ENCODE peak calls at places on chromosome 1, in nine cellular contexts. S is heart right ventricle, V is fibroblast of lung, T is body of pancreas, H is PC-9, N is upper lobe of right lung, E is lung, J is Peyer's patch, X is PC-3. L is an unnamed sample. For H3K4me1, the result is how much of the 10 kb centered on the place peaks cover.

GRCh38 chr1:51093566-51093965 is 8.5 kb upstream of the C1orf185 start:
- DNase-seq in J (no peak), H (no peak), T (no peak), S (no peak), X (no peak), V (peak), E (no peak), N (no peak), L (no peak)

GRCh38 chr1:183438060-183438459 is 19.9 kb upstream of the NMNAT2 start:
- DNase-seq in X (no peak), J (no peak), V (no peak), N (no peak), H (no peak), T (no peak), E (no peak), S (no peak), L (no peak)

GRCh38 chr1:232902766-232903357 is 47.5 kb upstream of the NTPCR start:
- DNase-seq in N (no peak), X (no peak), T (no peak), V (no peak), H (no peak), E (no peak), S (no peak), J (peak), L (no peak)

GRCh38 chr1:2413495-2414296 is 1.3 kb upstream of the PEX10 start:
- DNase-seq in N (no peak), J (peak), S (no peak), X (peak), V (no peak), E (no peak), T (no peak), H (no peak), L (no peak)

GRCh38 chr1:194062526-194062925 is 876.1 kb upstream of the B3GALT2 start:
- DNase-seq in S (no peak), X (no peak), V (no peak), J (no peak), N (no peak), H (no peak), T (no peak), E (no peak), L (no peak)

GRCh38 chr1:94044290-94044790 is 76.6 kb downstream of the ABCA4 start:
- DNase-seq in V (no peak), X (no peak), N (peak), E (peak), S (peak), H (no peak), T (peak), J (no peak), L (peak)

GRCh38 chr1:21284206-21285137 is 5.8 kb downstream of the ECE1 start:
- DNase-seq in X (no peak), H (no peak), T (peak), E (no peak), J (no peak), V (no peak), N (no peak), S (no peak), L (no peak)

GRCh38 chr1:228339059-228339704 is 67.5 kb downstream of the TRIM11 start:
- DNase-seq in T (no peak), H (no peak), J (no peak), E (no peak), X (no peak), V (no peak), N (no peak), S (no peak), L (no peak)

GRCh38 chr1:8423134-8423701 is 105.3 kb downstream of the SLC45A1 start:
- DNase-seq in V (no peak), X (no peak), E (no peak), H (no peak), S (no peak), J (peak), T (peak), N (peak), L (peak)

GRCh38 chr1:247647864-247648263 is 31.7 kb downstream of the OR13G1 start:
- DNase-seq in H (no peak), N (no peak), E (no peak), S (peak), V (no peak), T (peak), J (no peak), X (peak), L (no peak)
- H3K27ac ChIP-seq in H (no peak), N (no peak), E (no peak), S (no peak), V (no peak), T (no peak), J (no peak), X (no peak), L (no peak)

DNA sequence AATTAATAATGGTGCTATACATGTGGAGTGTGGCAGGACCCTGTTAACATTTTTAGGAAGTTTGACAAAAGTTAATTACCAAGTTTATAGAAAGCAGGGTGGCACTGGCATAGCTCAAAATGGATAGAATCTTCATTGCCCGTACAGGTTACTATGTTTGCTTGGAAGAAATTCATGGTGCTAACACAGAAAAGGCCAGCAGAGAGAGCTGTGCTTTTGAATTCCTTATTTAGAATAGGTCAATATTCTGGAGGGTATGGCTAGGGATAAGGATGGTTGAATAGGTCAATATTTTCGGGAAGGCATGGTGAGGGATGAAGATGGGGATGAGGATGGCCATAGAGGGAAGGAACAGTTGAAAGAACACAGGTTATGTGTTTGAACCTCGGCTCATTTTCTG is 345.1 kb downstream of the LMO4 start:
- DNase-seq in S (no peak), J (no peak), E (no peak), T (no peak), V (no peak), H (no peak), X (peak), N (no peak), L (no peak)
- TF ChIP-seq CTCF in S (no peak), J (peak), E (no peak), T (no peak), V (no peak), H (no peak), X (peak), N (no peak), L (no peak)

GRCh38 chr1:234582186-234582585 is 27.8 kb downstream of the IRF2BP2 start:
- DNase-seq in T (no peak), E (no peak), N (no peak), S (peak), X (no peak), H (no peak), J (no peak), V (no peak), L (no peak)
- H3K4me1 ChIP-seq in T (under half), E (under half), N (under half), S (under half), X (under half), H (under half), J (under half), V (under half), L (under half)

GRCh38 chr1:43766818-43767525 is 59.6 kb downstream of the ST3GAL3 start:
- DNase-seq in T (no peak), N (no peak), V (peak), H (no peak), J (no peak), E (no peak), S (no peak), X (no peak), L (no peak)

GRCh38 chr1:43766086-43766784 is 58.9 kb downstream of the ST3GAL3 start:
- DNase-seq in N (peak), T (no peak), E (peak), V (peak), X (no peak), H (no peak), J (no peak), S (no peak), L (no peak)

GRCh38 chr1:43770111-43770510 is 62.8 kb downstream of the ST3GAL3 start:
- DNase-seq in T (no peak), J (no peak), S (no peak), X (no peak), N (no peak), H (no peak), V (no peak), E (no peak), L (no peak)

GRCh38 chr1:43769350-43769908 is 62.1 kb downstream of the ST3GAL3 start:
- DNase-seq in S (no peak), J (no peak), V (no peak), N (no peak), E (no peak), H (no peak), X (no peak), T (no peak), L (no peak)

DNA sequence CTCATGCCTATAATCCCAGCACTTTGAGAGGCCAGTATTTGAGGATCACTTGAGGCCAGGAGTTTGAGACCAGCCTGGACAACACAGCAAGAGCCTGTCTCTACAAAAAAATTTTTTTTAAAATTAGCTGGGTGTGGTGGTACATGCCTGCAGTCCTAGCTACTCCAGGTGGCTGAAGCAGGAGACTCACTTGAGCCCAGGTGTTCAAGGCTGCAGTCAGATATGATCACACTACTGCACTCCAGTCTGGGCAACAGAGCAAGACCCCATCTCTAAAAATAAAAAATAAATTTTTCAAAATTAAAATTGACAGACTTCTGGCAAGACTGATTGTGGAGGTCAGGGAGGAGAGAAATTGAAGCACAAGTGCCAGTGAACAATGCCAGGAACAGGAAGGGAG is 60.8 kb downstream of the ST3GAL3 start:
- DNase-seq in H (no peak), J (no peak), V (no peak), X (no peak), T (no peak), N (no peak), E (no peak), S (no peak), L (no peak)
- H3K27ac ChIP-seq in H (no peak), J (no peak), V (no peak), X (no peak), T (no peak), N (no peak), E (no peak), S (no peak), L (no peak)

GRCh38 chr1:54507471-54507870 is 40.6 kb upstream of the ACOT11 start:
- DNase-seq in N (no peak), H (no peak), X (no peak), V (no peak), S (no peak), T (no peak), J (no peak), E (no peak), L (no peak)
- TF ChIP-seq CTCF in N (no peak), H (no peak), X (no peak), V (no peak), S (no peak), T (no peak), J (no peak), E (no peak), L (no peak)

GRCh38 chr1:155531624-155532023 is 31.0 kb downstream of the ASH1L start:
- DNase-seq in T (no peak), E (no peak), V (no peak), X (no peak), J (no peak), S (no peak), N (no peak), H (no peak), L (no peak)

GRCh38 chr1:155540000-155540874 is 22.4 kb downstream of the ASH1L start:
- DNase-seq in V (no peak), T (no peak), E (no peak), X (no peak), J (no peak), N (no peak), H (no peak), S (no peak), L (no peak)

GRCh38 chr1:155537193-155537592 is 25.4 kb downstream of the ASH1L start:
- DNase-seq in E (no peak), T (no peak), J (no peak), N (no peak), X (no peak), S (no peak), V (no peak), H (no peak), L (no peak)
- H3K4me1 ChIP-seq in E (under half), T (half or more), J (under half), N (half or more), X (under half), S (under half), V (under half), H (under half), L (under half)